ENCODE peak calls at places on chromosomes 4 and X, in four cellular contexts. X, B, P and L are unnamed samples.
A peak's percentile ranks its signal among the peaks of the same experiment; 100 is the strongest.

GRCh38 chr4:89868999-89869589 is 25.6 kb upstream of the MMRN1 start:
- DNase-seq in X (no peak), B (no peak), P (no peak), L (no peak)

GRCh38 chrX:140346711-140347110 is 158.2 kb downstream of the SOX3 start:
- DNase-seq in X (no peak), B (no peak), P (no peak), L (no peak)

GRCh38 chrX:135984220-135984619 is 1.0 kb upstream of the SLC9A6 start:
- DNase-seq in X (no peak), B (no peak), P (no peak), L (no peak)

GRCh38 chrX:12751887-12752286 is 39.3 kb upstream of the PRPS2 start:
- DNase-seq in X (no peak), B (no peak), P (no peak), L (no peak)

GRCh38 chrX:41522071-41522470 is 74.9 kb downstream of the NYX start:
- DNase-seq in X (no peak), B (no peak), P (no peak), L (no peak)

GRCh38 chrX:41338422-41338821 is 4.5 kb downstream of the DDX3X start:
- DNase-seq in X (no peak), B (no peak), P (no peak), L (no peak)

GRCh38 chr4:76584235-76585152 is 149.5 kb downstream of the SHROOM3 start:
- DNase-seq in X (no peak), B (no peak), P (no peak), L (no peak)

GRCh38 chr4:184347251-184348239 is 126.8 kb downstream of the IRF2 start:
- DNase-seq in X (peak; percentile 59), B (peak; percentile 76), P (no peak), L (peak; percentile 18)

GRCh38 chr4:135434936-135435335 is 1233.3 kb upstream of the PABPC4L start:
- DNase-seq in X (no peak), B (no peak), P (no peak), L (no peak)

GRCh38 chr4:182819751-182820150 is 97.4 kb downstream of the DCTD start:
- DNase-seq in X (no peak), B (no peak), P (no peak), L (no peak)

GRCh38 chr4:81404294-81404693 is 67.4 kb downstream of the RASGEF1B start:
- DNase-seq in X (no peak), B (no peak), P (no peak), L (peak; percentile 25)

GRCh38 chrX:13778916-13779315 is 38.0 kb downstream of the GPM6B start:
- DNase-seq in X (no peak), B (no peak), P (no peak), L (no peak)

GRCh38 chrX:42752730-42753129 is 25.2 kb downstream of the PPP1R2C start:
- DNase-seq in X (no peak), B (no peak), P (no peak), L (no peak)
- TF ChIP-seq ELF4 in X (no peak), B (no peak), P (no peak), L (no peak)

GRCh38 chr4:45530498-45530897 is 593.4 kb downstream of the GABRG1 start:
- DNase-seq in X (no peak), B (no peak), P (no peak), L (no peak)

GRCh38 chr4:45527160-45527559 is 596.7 kb downstream of the GABRG1 start:
- DNase-seq in X (no peak), B (no peak), P (no peak), L (no peak)
- TF ChIP-seq ELF4 in X (no peak), B (no peak), P (no peak), L (no peak)

GRCh38 chrX:39802906-39803305 is 294.9 kb downstream of the BCOR start:
- DNase-seq in X (no peak), B (no peak), P (no peak), L (no peak)
- TF ChIP-seq ELF4 in X (no peak), B (no peak), P (no peak), L (no peak)

GRCh38 chr4:39054497-39054896 is 7.5 kb upstream of the KLHL5 start:
- DNase-seq in X (no peak), B (no peak), P (no peak), L (no peak)
- TF ChIP-seq ELF4 in X (no peak), B (no peak), P (no peak), L (no peak)

GRCh38 chr4:15482842-15483241 is 13.2 kb downstream of the CC2D2A start:
- DNase-seq in X (no peak), B (peak; percentile 31), P (no peak), L (no peak)

GRCh38 chr4:15479089-15479912 is 9.6 kb downstream of the CC2D2A start:
- DNase-seq in X (peak; percentile 58), B (peak; percentile 52), P (peak; percentile 77), L (peak; percentile 76)

GRCh38 chr4:15482346-15482745 is 12.7 kb downstream of the CC2D2A start:
- DNase-seq in X (no peak), B (no peak), P (no peak), L (no peak)

GRCh38 chr4:15478724-15479088 is 9.0 kb downstream of the CC2D2A start:
- DNase-seq in X (no peak), B (no peak), P (no peak), L (no peak)

DNA sequence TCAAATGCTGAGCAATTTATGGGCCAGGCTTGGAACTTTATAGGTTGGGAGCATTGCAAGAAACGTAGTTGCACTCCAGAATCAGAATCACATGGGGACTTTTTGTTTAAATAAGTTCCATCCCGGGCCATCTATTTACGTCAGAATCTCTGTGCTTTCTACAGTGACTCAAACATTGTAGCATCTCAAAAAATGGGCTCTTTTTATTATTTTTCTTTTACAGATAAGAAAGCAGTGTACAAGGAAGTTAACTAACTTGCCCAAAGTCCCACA is 10.2 kb downstream of the CC2D2A start:
- DNase-seq in X (no peak), B (no peak), P (no peak), L (no peak)
- TF ChIP-seq ELF4 in X (no peak), B (no peak), P (no peak), L (no peak)

DNA sequence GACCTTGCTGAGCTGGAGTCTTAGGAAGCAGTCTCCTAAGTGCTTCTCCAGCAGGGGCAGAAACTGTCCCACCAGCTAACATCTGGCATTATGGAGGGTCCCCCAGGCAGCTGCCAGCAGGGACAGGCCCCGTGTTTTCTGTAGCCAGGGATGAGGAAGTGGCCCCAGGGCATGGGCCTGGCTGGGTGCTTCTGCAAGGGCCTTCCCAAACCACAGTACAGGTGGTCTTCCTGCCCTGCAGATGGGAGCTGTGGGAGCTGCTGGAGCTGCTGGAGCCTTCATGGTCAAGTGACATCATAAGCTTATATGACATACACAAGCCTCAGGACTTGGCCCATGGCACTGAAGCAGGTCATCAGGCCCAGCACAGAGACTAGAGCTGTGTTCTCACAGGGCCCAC is 5.0 kb upstream of the MSANTD1 start:
- DNase-seq in X (no peak), B (no peak), P (no peak), L (no peak)
- TF ChIP-seq ELF4 in X (no peak), B (no peak), P (no peak), L (no peak)